ENCODE peak calls at places on chromosomes 12 and 14, in seven cellular contexts. S is heart left ventricle, E is uterus, M is A549, W is HCT116, I is prostate gland, Z is HepG2. R is an unnamed sample.
A peak's percentile ranks its signal among the peaks of the same experiment; 100 is the strongest.

GRCh38 chr12:67911293-67911637 is 78.0 kb upstream of the IFNG-AS1 start:
- DNase-seq in S (peak; percentile 80), E (no peak), M (no peak), W (no peak), I (no peak), Z (no peak), R (no peak)

GRCh38 chr12:22657538-22657937 is 32.6 kb downstream of the ETNK1 start:
- DNase-seq in S (no peak), E (no peak), M (no peak), W (no peak), I (no peak), Z (no peak), R (no peak)

GRCh38 chr14:72201645-72202044 is 269.4 kb downstream of the RGS6 start:
- DNase-seq in S (no peak), E (no peak), M (no peak), W (no peak), I (no peak), Z (no peak), R (no peak)

GRCh38 chr14:102937331-102938175 is 15.1 kb downstream of the AMN start:
- DNase-seq in S (peak; percentile 12), E (no peak), M (no peak), W (no peak), I (no peak), Z (no peak), R (no peak)

GRCh38 chr12:3078086-3078820 is 1.1 kb downstream of the TSPAN9 start:
- DNase-seq in S (no peak), E (no peak), M (peak; percentile 38), W (no peak), I (no peak), Z (no peak), R (no peak)

GRCh38 chr14:28875937-28876910 is 109.6 kb downstream of the FOXG1 start:
- DNase-seq in S (no peak), E (no peak), M (no peak), W (no peak), I (no peak), Z (no peak), R (no peak)

GRCh38 chr12:94710933-94711332 is 60.6 kb upstream of the TMCC3 start:
- DNase-seq in S (no peak), E (no peak), M (peak; percentile 32), W (peak; percentile 43), I (no peak), Z (peak; percentile 32), R (no peak)

GRCh38 chr12:104309446-104309993 is 6.0 kb downstream of the EID3 start:
- DNase-seq in S (no peak), E (no peak), M (no peak), W (no peak), I (no peak), Z (no peak), R (no peak)

GRCh38 chr14:68977741-68978549 is 1.2 kb downstream of the ACTN1 start:
- DNase-seq in S (peak; percentile 73), E (peak; percentile 91), M (peak; percentile 67), W (no peak), I (peak; percentile 68), Z (no peak), R (peak; percentile 70)

GRCh38 chr14:68975667-68976066 is 3.4 kb downstream of the ACTN1 start:
- DNase-seq in S (peak; percentile 47), E (peak; percentile 70), M (no peak), W (no peak), I (peak; percentile 30), Z (no peak), R (no peak)

GRCh38 chr14:68978550-68978911 is 571 bp downstream of the ACTN1 start:
- DNase-seq in S (peak; percentile 75), E (peak; percentile 82), M (peak; percentile 44), W (no peak), I (peak; percentile 75), Z (no peak), R (peak; percentile 84)

GRCh38 chr14:68976160-68977067 is 2.7 kb downstream of the ACTN1 start:
- DNase-seq in S (peak; percentile 87), E (peak; percentile 75), M (no peak), W (no peak), I (no peak), Z (peak; percentile 77), R (no peak)

GRCh38 chr14:68977137-68977740 is 1.9 kb downstream of the ACTN1 start:
- DNase-seq in S (no peak), E (no peak), M (no peak), W (no peak), I (peak; percentile 40), Z (peak; percentile 84), R (no peak)
- TF ChIP-seq POLR2A in S (no peak), E (no peak), M (no peak), W (no peak), I (no peak), Z (no peak), R (no peak)

DNA sequence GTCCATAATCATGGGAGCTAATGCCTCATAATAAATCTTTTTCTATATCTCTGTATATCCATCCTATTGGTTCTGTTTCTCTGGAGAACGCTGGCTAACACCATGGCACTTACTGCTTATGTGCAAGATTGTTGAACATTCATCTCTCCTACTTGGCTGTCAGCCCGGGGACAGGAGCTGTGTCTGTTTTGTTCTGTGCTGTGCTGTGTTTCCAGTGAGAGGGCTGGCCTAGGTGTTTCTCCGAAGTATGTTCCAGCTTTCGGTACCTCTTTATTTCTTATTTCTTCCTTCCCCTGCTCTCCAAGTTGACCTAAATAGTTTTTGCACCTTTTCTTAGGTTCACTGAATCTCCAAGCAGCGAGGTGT is 18.8 kb upstream of the NR4A1 start:
- DNase-seq in S (peak; percentile 84), E (peak; percentile 93), M (no peak), W (no peak), I (peak; percentile 93), Z (no peak), R (peak; percentile 86)
- H3K4me1 ChIP-seq in S (peaks cover 35% of the 10 kb centered on the region), E (peaks cover 12% of the 10 kb centered on the region), M (peaks cover 28% of the 10 kb centered on the region), W (peaks cover 28% of the 10 kb centered on the region), I (peaks cover 5% of the 10 kb centered on the region), Z (peaks cover 30% of the 10 kb centered on the region), R (peaks cover 29% of the 10 kb centered on the region)

GRCh38 chr12:19507823-19508222 is 68.5 kb downstream of the AEBP2 start:
- DNase-seq in S (no peak), E (no peak), M (no peak), W (no peak), I (no peak), Z (no peak), R (no peak)

GRCh38 chr12:19506497-19506896 is 67.2 kb downstream of the AEBP2 start:
- DNase-seq in S (no peak), E (no peak), M (no peak), W (no peak), I (no peak), Z (no peak), R (no peak)
- TF ChIP-seq POLR2A in S (no peak), E (no peak), M (no peak), W (no peak), I (no peak), Z (no peak), R (no peak)

GRCh38 chr14:56738020-56738419 is 72.3 kb downstream of the OTX2 start:
- DNase-seq in S (no peak), E (no peak), M (no peak), W (no peak), I (no peak), Z (no peak), R (no peak)
- H3K4me1 ChIP-seq in S (no peaks in the 10 kb centered on the region), E (no peaks in the 10 kb centered on the region), M (no peaks in the 10 kb centered on the region), W (peaks cover 3% of the 10 kb centered on the region), I (no peaks in the 10 kb centered on the region), Z (peaks cover 5% of the 10 kb centered on the region), R (no peaks in the 10 kb centered on the region)

DNA sequence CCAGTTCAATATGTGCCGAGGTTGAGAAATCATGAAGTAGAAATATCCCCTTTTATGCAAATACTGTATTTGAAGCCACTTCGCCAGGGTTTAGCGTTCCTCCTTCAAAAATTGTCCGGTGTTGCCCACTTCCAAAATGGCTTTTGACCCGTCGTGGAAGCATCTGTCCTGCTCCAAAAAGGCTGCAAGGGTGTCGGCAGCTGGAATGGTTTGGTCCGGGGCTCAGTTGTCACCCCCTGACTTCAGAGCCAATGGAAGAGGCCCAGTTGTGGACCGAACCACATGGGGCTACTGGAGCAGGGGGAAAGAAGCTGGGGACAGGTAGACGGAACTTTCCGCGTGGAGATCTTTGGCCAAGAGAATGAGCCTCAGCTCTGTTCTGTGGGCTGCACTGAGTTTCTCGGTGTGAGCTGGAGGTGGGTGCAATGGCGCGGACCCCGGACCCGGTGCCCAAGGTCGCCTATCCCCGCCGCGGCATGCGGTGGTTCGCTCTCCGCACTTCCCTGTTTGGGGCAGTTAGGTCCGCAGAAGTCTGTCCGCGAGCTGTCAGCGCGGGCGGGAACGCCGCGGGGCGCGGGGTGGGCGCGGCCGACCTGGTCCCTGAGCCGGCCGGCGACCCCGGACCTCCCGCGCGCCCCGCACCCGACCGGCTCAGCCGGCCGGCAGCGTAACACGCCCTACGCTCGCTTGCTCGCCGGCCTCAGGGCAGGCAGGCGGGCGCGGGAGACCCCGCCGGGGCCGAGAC is at the start of gene ANKRD13A:
- DNase-seq in S (peak; percentile 94), E (peak; percentile 93), M (peak; percentile 90), W (peak; percentile 95), I (peak; percentile 87), Z (peak; percentile 87), R (peak; percentile 96)
- TF ChIP-seq POLR2A in S (no peak), E (peak; percentile 63), M (peak; percentile 67), W (peak; percentile 77), I (peak; percentile 73), Z (peak; percentile 90), R (peak; percentile 77)

GRCh38 chr12:47087088-47087688 is 7.4 kb upstream of the AMIGO2 start:
- DNase-seq in S (no peak), E (no peak), M (no peak), W (no peak), I (no peak), Z (no peak), R (no peak)

GRCh38 chr12:47088021-47088944 is 8.5 kb upstream of the AMIGO2 start:
- DNase-seq in S (no peak), E (peak; percentile 47), M (no peak), W (no peak), I (peak; percentile 39), Z (peak; percentile 53), R (no peak)

GRCh38 chr12:47082963-47083621 is 3.3 kb upstream of the AMIGO2 start:
- DNase-seq in S (no peak), E (no peak), M (no peak), W (no peak), I (no peak), Z (no peak), R (no peak)

GRCh38 chr12:47084172-47084571 is 4.4 kb upstream of the AMIGO2 start:
- DNase-seq in S (no peak), E (no peak), M (no peak), W (no peak), I (no peak), Z (no peak), R (no peak)

GRCh38 chr12:47085815-47086252 is 6.1 kb upstream of the AMIGO2 start:
- DNase-seq in S (no peak), E (no peak), M (no peak), W (no peak), I (no peak), Z (peak; percentile 41), R (no peak)
- H3K4me1 ChIP-seq in S (peaks cover 35% of the 10 kb centered on the region), E (no peaks in the 10 kb centered on the region), M (peaks cover 73% of the 10 kb centered on the region), W (peaks cover 16% of the 10 kb centered on the region), I (no peaks in the 10 kb centered on the region), Z (peaks cover 45% of the 10 kb centered on the region), R (peaks cover 15% of the 10 kb centered on the region)

GRCh38 chr12:112381898-112382796 is at the start of gene HECTD4:
- DNase-seq in S (peak; percentile 99), E (peak; percentile 92), M (peak; percentile 91), W (peak; percentile 42), I (peak; percentile 94), Z (peak; percentile 82), R (peak; percentile 99)
- TF ChIP-seq POLR2A in S (peak; percentile 20), E (peak; percentile 87), M (peak; percentile 98), W (peak; percentile 85), I (peak; percentile 93), Z (peak; percentile 96), R (peak; percentile 67)

GRCh38 chr12:123056709-123057108 is 76.2 kb downstream of the ARL6IP4 start:
- DNase-seq in S (no peak), E (no peak), M (no peak), W (no peak), I (no peak), Z (no peak), R (no peak)
- H3K4me1 ChIP-seq in S (peaks cover 49% of the 10 kb centered on the region), E (no peaks in the 10 kb centered on the region), M (peaks cover 13% of the 10 kb centered on the region), W (peaks cover 24% of the 10 kb centered on the region), I (no peaks in the 10 kb centered on the region), Z (peaks cover 1% of the 10 kb centered on the region), R (no peaks in the 10 kb centered on the region)